ENCODE peak calls at places on chromosomes 3 and 15, in five cellular contexts. Y is prostate gland, K is sigmoid colon, A is Panc1, T is spleen. I is an unnamed sample.

GRCh38 chr15:95994418-95994817 is 336.1 kb upstream of the NR2F2 start:
- DNase-seq in Y (no peak), A (no peak), K (no peak), T (no peak), I (no peak)

GRCh38 chr3:124885466-124886167 is 1.5 kb downstream of the ITGB5 start:
- DNase-seq in T (no peak), K (peak; percentile 63), Y (no peak), A (no peak), I (peak; percentile 44)

GRCh38 chr3:31358473-31359075 is 174.2 kb upstream of the STT3B start:
- DNase-seq in Y (no peak), T (no peak), K (no peak), A (no peak), I (no peak)

GRCh38 chr3:184648726-184649125 is 63.1 kb downstream of the MAGEF1 start:
- DNase-seq in K (no peak), Y (no peak), A (no peak), T (no peak), I (no peak)

GRCh38 chr3:188978772-188979171 is 193.0 kb upstream of the TPRG1 start:
- DNase-seq in T (no peak), K (peak; percentile 83), A (no peak), Y (peak; percentile 48), I (no peak)

GRCh38 chr3:70064194-70064787 is 64.8 kb downstream of the SAMMSON start:
- DNase-seq in K (no peak), T (no peak), Y (peak; percentile 12), A (peak; percentile 28), I (peak; percentile 42)

GRCh38 chr3:120855665-120856437 is 52.2 kb upstream of the STXBP5L start:
- DNase-seq in T (no peak), A (no peak), K (peak; percentile 85), Y (peak; percentile 41), I (no peak)

GRCh38 chr3:37531071-37531720 is 330.5 kb upstream of the CTDSPL start:
- DNase-seq in A (no peak), K (no peak), T (peak; percentile 84), Y (no peak), I (no peak)

GRCh38 chr3:39142067-39142466 is 11.3 kb downstream of the CSRNP1 start:
- DNase-seq in K (peak; percentile 64), A (no peak), Y (peak; percentile 46), T (no peak), I (no peak)

GRCh38 chr3:30471076-30471475 is 135.3 kb upstream of the TGFBR2 start:
- DNase-seq in Y (no peak), A (no peak), T (no peak), K (no peak), I (no peak)

GRCh38 chr15:65611888-65612615 is 1.1 kb upstream of the INTS14 start:
- DNase-seq in Y (no peak), A (no peak), T (no peak), K (no peak), I (no peak)

GRCh38 chr3:141444586-141445285 is 42.1 kb upstream of the RASA2 start:
- DNase-seq in Y (no peak), A (no peak), T (no peak), K (no peak), I (no peak)

GRCh38 chr3:149494022-149494758 is 19.7 kb downstream of the TM4SF4 start:
- DNase-seq in T (no peak), K (peak; percentile 80), Y (peak; percentile 38), A (peak; percentile 46), I (peak; percentile 50)

GRCh38 chr3:195080125-195080524 is 190.8 kb downstream of the XXYLT1 start:
- DNase-seq in T (peak; percentile 78), A (no peak), Y (no peak), K (no peak), I (no peak)

GRCh38 chr3:144107923-144108322 is 136.3 kb downstream of the DIPK2A start:
- DNase-seq in K (no peak), Y (no peak), T (no peak), A (no peak), I (no peak)

GRCh38 chr15:56533741-56534416 is 68.9 kb upstream of the MNS1 start:
- DNase-seq in K (no peak), Y (no peak), T (no peak), A (no peak), I (no peak)

GRCh38 chr15:34366271-34367043 is 539 bp downstream of the LPCAT4 start:
- DNase-seq in T (peak; percentile 90), K (peak; percentile 81), Y (peak; percentile 30), A (no peak), I (no peak)

GRCh38 chr3:194281306-194281705 is 69.8 kb downstream of the CPN2 start:
- DNase-seq in A (no peak), Y (no peak), T (no peak), K (peak; percentile 42), I (no peak)

GRCh38 chr3:150094150-150094932 is 123.6 kb upstream of the PFN2 start:
- DNase-seq in Y (no peak), A (no peak), K (no peak), T (no peak), I (no peak)

GRCh38 chr15:99453646-99454045 is 112.1 kb upstream of the MEF2A start:
- DNase-seq in A (no peak), K (peak; percentile 40), Y (no peak), T (no peak), I (no peak)

GRCh38 chr3:20935791-20936190 is 749.8 kb upstream of the SGO1 start:
- DNase-seq in K (no peak), Y (no peak), A (no peak), T (no peak), I (no peak)

GRCh38 chr3:131028844-131029243 is 2.2 kb downstream of the NEK11 start:
- DNase-seq in A (no peak), Y (no peak), K (no peak), T (no peak), I (no peak)

GRCh38 chr3:131031660-131032059 is 5.0 kb downstream of the NEK11 start:
- DNase-seq in A (no peak), T (no peak), Y (no peak), K (no peak), I (no peak)

GRCh38 chr3:131025500-131025899 is 1.1 kb downstream of the ASTE1 start:
- DNase-seq in K (no peak), T (no peak), Y (no peak), A (no peak), I (no peak)

GRCh38 chr3:131026321-131027151 is at the start of the genes ASTE1 and NEK11:
- DNase-seq in A (peak; percentile 61), Y (peak; percentile 88), T (peak; percentile 98), K (peak; percentile 93), I (no peak)
- TF ChIP-seq POLR2AphosphoS5 in A (peak; percentile 88), Y (peak; percentile 93), T (peak; percentile 86), K (peak; percentile 74), I (peak; percentile 85)

GRCh38 chr15:84734794-84735479 is 13.5 kb upstream of the ZNF592 start:
- DNase-seq in A (no peak), T (peak; percentile 90), K (peak; percentile 70), Y (peak; percentile 38), I (peak; percentile 28)
- H3K4me3 ChIP-seq in A (no peak overlapping the region), T (no peak overlapping the region), K (no peak overlapping the region), Y (no peak overlapping the region), I (peak overlapping the region; percentile 41)

GRCh38 chr15:45640610-45641009 is 5.8 kb downstream of the SQOR start:
- DNase-seq in K (no peak), T (no peak), A (no peak), Y (no peak), I (no peak)

GRCh38 chr15:45644437-45644836 is 9.6 kb downstream of the SQOR start:
- DNase-seq in A (no peak), Y (no peak), T (no peak), K (no peak), I (no peak)

GRCh38 chr15:45642203-45642932 is 7.5 kb downstream of the SQOR start:
- DNase-seq in Y (no peak), A (no peak), T (no peak), K (peak; percentile 73), I (no peak)

GRCh38 chr15:45638641-45639040 is 3.8 kb downstream of the SQOR start:
- DNase-seq in T (no peak), Y (no peak), A (no peak), K (no peak), I (no peak)

GRCh38 chr15:45641374-45641778 is 6.5 kb downstream of the SQOR start:
- DNase-seq in A (no peak), K (peak; percentile 89), Y (peak; percentile 58), T (no peak), I (no peak)
- TF ChIP-seq POLR2AphosphoS5 in A (no peak), K (peak; percentile 77), Y (peak; percentile 76), T (peak; percentile 70), I (no peak)

GRCh38 chr15:40281057-40281850 is 1.6 kb downstream of the ANKRD63 start:
- DNase-seq in K (no peak), T (no peak), A (no peak), Y (no peak), I (no peak)
- H3K4me3 ChIP-seq in K (no peak overlapping the region), T (no peak overlapping the region), A (no peak overlapping the region), Y (peak overlapping the region; percentile 25), I (peak overlapping the region; percentile 95)

GRCh38 chr3:35862057-35862456 is 222.7 kb downstream of the ARPP21 start:
- DNase-seq in K (no peak), A (no peak), Y (no peak), T (no peak), I (no peak)
- TF ChIP-seq POLR2AphosphoS5 in K (no peak), A (no peak), Y (no peak), T (no peak), I (no peak)

GRCh38 chr15:63763476-63764123 is 70.1 kb downstream of the HERC1 start:
- DNase-seq in A (no peak), K (no peak), T (no peak), Y (no peak), I (no peak)
- H3K4me3 ChIP-seq in A (no peak overlapping the region), K (no peak overlapping the region), T (no peak overlapping the region), Y (no peak overlapping the region), I (no peak overlapping the region)

GRCh38 chr3:182792901-182793662 is at the start of gene ATP11B:
- DNase-seq in T (peak; percentile 95), K (peak; percentile 80), A (peak; percentile 38), Y (peak; percentile 79), I (no peak)
- TF ChIP-seq POLR2AphosphoS5 in T (peak; percentile 97), K (peak; percentile 97), A (peak; percentile 84), Y (peak; percentile 74), I (peak; percentile 99)

GRCh38 chr3:187370051-187370450 is 1.9 kb downstream of the RTP4 start:
- DNase-seq in T (no peak), Y (no peak), A (no peak), K (no peak), I (no peak)

GRCh38 chr3:187368251-187368733 is at the start of gene RTP4:
- DNase-seq in A (peak; percentile 10), T (no peak), K (no peak), Y (peak; percentile 47), I (no peak)

GRCh38 chr3:187367561-187368103 is 553 bp upstream of the RTP4 start:
- DNase-seq in T (peak; percentile 83), K (no peak), A (no peak), Y (no peak), I (no peak)

DNA sequence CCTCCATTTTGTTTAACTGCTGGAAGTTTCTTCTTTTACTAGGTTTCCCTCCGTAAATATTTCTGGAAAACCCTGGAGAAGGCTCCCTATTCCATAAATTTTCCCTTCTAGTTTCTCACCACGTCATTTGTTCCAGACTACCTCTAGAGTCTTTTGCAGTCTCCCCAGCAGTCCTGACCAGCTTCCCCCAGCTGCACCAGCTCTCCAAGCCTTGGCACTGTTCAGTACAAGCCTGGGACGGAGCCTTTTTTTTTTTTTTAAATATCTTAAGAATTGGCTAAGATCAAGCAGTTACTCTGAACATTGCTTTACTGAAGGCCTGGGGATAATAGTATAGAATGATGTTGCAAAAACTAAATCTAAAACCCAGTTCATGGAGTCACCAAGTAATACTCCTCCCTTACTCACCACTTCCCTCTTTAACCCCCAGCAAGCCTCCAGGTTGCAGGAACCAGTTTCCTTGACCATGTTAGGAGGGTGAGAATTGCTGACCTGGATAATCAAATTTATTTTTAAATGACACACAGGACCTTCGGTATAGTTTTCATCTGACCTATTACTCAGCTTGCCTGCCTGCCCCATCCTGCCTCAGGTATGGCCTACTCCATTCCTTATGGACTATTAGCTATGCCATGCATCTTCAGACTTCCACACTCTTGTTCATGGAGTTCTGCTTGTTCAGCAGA is 723 bp downstream of the RTP4 start:
- DNase-seq in T (no peak), A (no peak), Y (no peak), K (no peak), I (no peak)
- H3K4me3 ChIP-seq in T (peak overlapping the region; percentile 60), A (peak overlapping the region; percentile 24), Y (peak overlapping the region; percentile 32), K (peak overlapping the region; percentile 29), I (no peak overlapping the region)